ENCODE peak calls at places on chromosomes 4 and X, in six cellular contexts. One of them, this sample, is unnamed.

GRCh38 chr4:115763051-115763450 is 649.6 kb upstream of the NDST4 start:
- DNase-seq in Calu3: no peak
- DNase-seq in right cardiac atrium: no peak
- DNase-seq in C1 segment of cervical spinal cord: no peak
- DNase-seq in hepatic stellate cell: no peak
- DNase-seq in EL: no peak
- DNase-seq in this sample: no peak

GRCh38 chr4:153010137-153010536 is 74.0 kb downstream of the FHDC1 start:
- DNase-seq in Calu3: no peak
- DNase-seq in right cardiac atrium: no peak
- DNase-seq in C1 segment of cervical spinal cord: no peak
- DNase-seq in hepatic stellate cell: no peak
- DNase-seq in EL: no peak
- DNase-seq in this sample: no peak

GRCh38 chrX:50889582-50889981 is 21.0 kb upstream of the BMP15 start:
- DNase-seq in Calu3: no peak
- DNase-seq in right cardiac atrium: no peak
- DNase-seq in C1 segment of cervical spinal cord: no peak
- DNase-seq in hepatic stellate cell: no peak
- DNase-seq in EL: no peak
- DNase-seq in this sample: no peak

GRCh38 chr4:128471576-128471975 is 184.0 kb upstream of the PGRMC2 start:
- DNase-seq in Calu3: no peak
- DNase-seq in right cardiac atrium: no peak
- DNase-seq in C1 segment of cervical spinal cord: no peak
- DNase-seq in hepatic stellate cell: no peak
- DNase-seq in EL: peak
- DNase-seq in this sample: no peak

GRCh38 chr4:53653484-53654053 is 62.3 kb upstream of the LNX1 start:
- DNase-seq in Calu3: peak
- DNase-seq in right cardiac atrium: no peak
- DNase-seq in C1 segment of cervical spinal cord: no peak
- DNase-seq in hepatic stellate cell: no peak
- DNase-seq in EL: peak
- DNase-seq in this sample: no peak

GRCh38 chrX:74925210-74926088 is at the start of gene NEXMIF:
- DNase-seq in Calu3: peak
- DNase-seq in right cardiac atrium: peak
- DNase-seq in C1 segment of cervical spinal cord: no peak
- DNase-seq in hepatic stellate cell: peak
- DNase-seq in EL: peak
- DNase-seq in this sample: peak

GRCh38 chr4:173524218-173525117 is 5.6 kb downstream of the HAND2 start:
- DNase-seq in Calu3: no peak
- DNase-seq in right cardiac atrium: no peak
- DNase-seq in C1 segment of cervical spinal cord: no peak
- DNase-seq in hepatic stellate cell: peak
- DNase-seq in EL: no peak
- DNase-seq in this sample: no peak

GRCh38 chr4:122854444-122854843 is 27.8 kb downstream of the FGF2 start:
- DNase-seq in Calu3: no peak
- DNase-seq in right cardiac atrium: peak
- DNase-seq in C1 segment of cervical spinal cord: peak
- DNase-seq in hepatic stellate cell: no peak
- DNase-seq in EL: no peak
- DNase-seq in this sample: no peak

GRCh38 chr4:112908511-112908910 is 140.9 kb upstream of the ANK2 start:
- DNase-seq in Calu3: no peak
- DNase-seq in right cardiac atrium: no peak
- DNase-seq in C1 segment of cervical spinal cord: no peak
- DNase-seq in hepatic stellate cell: no peak
- DNase-seq in EL: no peak
- DNase-seq in this sample: no peak

GRCh38 chrX:13906103-13906502 is 89.2 kb upstream of the GPM6B start:
- DNase-seq in Calu3: no peak
- DNase-seq in right cardiac atrium: no peak
- DNase-seq in C1 segment of cervical spinal cord: peak
- DNase-seq in hepatic stellate cell: no peak
- DNase-seq in EL: no peak
- DNase-seq in this sample: no peak

GRCh38 chr4:3766207-3766790 is at the start of gene ADRA2C:
- DNase-seq in Calu3: peak
- DNase-seq in right cardiac atrium: no peak
- DNase-seq in C1 segment of cervical spinal cord: no peak
- DNase-seq in hepatic stellate cell: peak
- DNase-seq in EL: peak
- DNase-seq in this sample: no peak

GRCh38 chrX:132488819-132489255 is at the start of gene MBNL3:
- DNase-seq in Calu3: peak
- DNase-seq in right cardiac atrium: peak
- DNase-seq in C1 segment of cervical spinal cord: peak
- DNase-seq in hepatic stellate cell: peak
- DNase-seq in EL: peak
- DNase-seq in this sample: peak

GRCh38 chr4:64409300-64409699 is at the start of gene TECRL:
- DNase-seq in Calu3: no peak
- DNase-seq in right cardiac atrium: no peak
- DNase-seq in C1 segment of cervical spinal cord: no peak
- DNase-seq in hepatic stellate cell: no peak
- DNase-seq in EL: no peak
- DNase-seq in this sample: no peak

GRCh38 chr4:33297091-33297490 is 2576.9 kb downstream of the PCDH7 start:
- DNase-seq in Calu3: no peak
- DNase-seq in right cardiac atrium: no peak
- DNase-seq in C1 segment of cervical spinal cord: no peak
- DNase-seq in hepatic stellate cell: no peak
- DNase-seq in EL: no peak
- DNase-seq in this sample: no peak

GRCh38 chr4:561456-561855 is 14.6 kb downstream of the TMEM271 start:
- DNase-seq in Calu3: no peak
- DNase-seq in right cardiac atrium: no peak
- DNase-seq in C1 segment of cervical spinal cord: no peak
- DNase-seq in hepatic stellate cell: no peak
- DNase-seq in EL: no peak
- DNase-seq in this sample: no peak

GRCh38 chrX:103791233-103791632 is 14.6 kb downstream of the PLP1 start:
- DNase-seq in Calu3: no peak
- DNase-seq in right cardiac atrium: no peak
- DNase-seq in C1 segment of cervical spinal cord: no peak
- DNase-seq in hepatic stellate cell: no peak
- DNase-seq in EL: peak
- DNase-seq in this sample: peak

GRCh38 chr4:134365852-134366251 is 164.3 kb upstream of the PABPC4L start:
- DNase-seq in Calu3: no peak
- DNase-seq in right cardiac atrium: no peak
- DNase-seq in C1 segment of cervical spinal cord: no peak
- DNase-seq in hepatic stellate cell: no peak
- DNase-seq in EL: peak
- DNase-seq in this sample: no peak

This sample was measured in trophoblast cell.